ENCODE peak calls at places on chromosomes 2 and 18, in seven cellular contexts. X is astrocyte of the cerebellum; N is RCC 7860; Z is activated CD8-positive, alpha-beta memory T cell treated with anti-CD3 and anti-CD28 coated beads for 24 hours; H is effector CD4-positive, alpha-beta T cell; S is cardiac muscle cell; G is stimulated activated CD8-positive, alpha-beta memory T cell treated with anti-CD3 and anti-CD28 coated beads, Interleukin-12 subunit alpha, Interleukin-12 subunit beta, amount 100 ng/mL, for 4 hours. C is an unnamed sample.

GRCh38 chr18:70289351-70290330 is 796 bp downstream of the SOCS6 start:
- DNase-seq in X (no peak), N (no peak), Z (no peak), H (no peak), S (peak), G (no peak), C (peak)

GRCh38 chr2:43438858-43439655 is 156.8 kb downstream of the THADA start:
- DNase-seq in X (no peak), N (peak), Z (no peak), H (no peak), S (no peak), G (no peak), C (no peak)

GRCh38 chr2:113390133-113390849 is 47.2 kb upstream of the ZNG1B start:
- DNase-seq in X (peak), N (peak), Z (no peak), H (peak), S (peak), G (no peak), C (peak)

GRCh38 chr2:11710632-11711381 is 35.6 kb upstream of the LPIN1 start:
- DNase-seq in X (peak), N (no peak), Z (no peak), H (no peak), S (no peak), G (no peak), C (no peak)

GRCh38 chr2:175854665-175855064 is 147.4 kb downstream of the LNPK start:
- DNase-seq in X (no peak), N (no peak), Z (no peak), H (no peak), S (no peak), G (no peak), C (no peak)

GRCh38 chr2:80002112-80002511 is 302.4 kb downstream of the LRRTM1 start:
- DNase-seq in X (no peak), N (no peak), Z (no peak), H (no peak), S (no peak), G (no peak), C (no peak)

GRCh38 chr2:15096873-15097272 is 464.3 kb downstream of the NBAS start:
- DNase-seq in X (no peak), N (no peak), Z (no peak), H (no peak), S (no peak), G (no peak), C (no peak)

GRCh38 chr2:134218928-134219707 is 34.8 kb upstream of the MGAT5 start:
- DNase-seq in X (no peak), N (no peak), Z (peak), H (peak), S (no peak), G (peak), C (peak)

GRCh38 chr2:67945976-67946375 is 116.8 kb downstream of the C1D start:
- DNase-seq in X (no peak), N (no peak), Z (no peak), H (no peak), S (no peak), G (no peak), C (no peak)

GRCh38 chr2:216633616-216634316 is 546 bp downstream of the IGFBP2 start:
- DNase-seq in X (no peak), N (no peak), Z (peak), H (no peak), S (peak), G (no peak), C (no peak)

C was measured in activated B cell treated with CpG ODN at 0.5 μM for 24 hours.